ENCODE peak calls at places on chromosomes 13 and 19, in nine cellular contexts. A, V, H, N, Y, T, I, D and E are unnamed samples.

GRCh38 chr19:29668746-29669609 is 3.7 kb downstream of the PLEKHF1 start:
- DNase-seq in A (no peak), V (no peak), H (no peak), N (no peak), Y (no peak), T (peak; percentile 37), I (no peak), D (no peak), E (no peak)

GRCh38 chr13:105984236-105984635 is 551.2 kb downstream of the EFNB2 start:
- DNase-seq in A (no peak), V (no peak), H (no peak), N (no peak), Y (no peak), T (no peak), I (no peak), D (no peak), E (no peak)

GRCh38 chr19:35135389-35135909 is 590 bp upstream of the LGI4 start:
- DNase-seq in A (peak; percentile 95), V (no peak), H (peak; percentile 95), N (no peak), Y (peak; percentile 88), T (peak; percentile 78), I (peak; percentile 85), D (no peak), E (peak; percentile 97)

GRCh38 chr19:10226021-10226375 is 5.1 kb downstream of the S1PR2 start:
- DNase-seq in A (no peak), V (no peak), H (peak; percentile 83), N (no peak), Y (no peak), T (no peak), I (no peak), D (no peak), E (no peak)

GRCh38 chr13:106143392-106143791 is 392.1 kb downstream of the EFNB2 start:
- DNase-seq in A (no peak), V (no peak), H (no peak), N (no peak), Y (no peak), T (no peak), I (no peak), D (no peak), E (no peak)

GRCh38 chr19:54133312-54133956 is 4.1 kb upstream of the CNOT3 start:
- DNase-seq in A (peak; percentile 56), V (peak; percentile 49), H (peak; percentile 38), N (no peak), Y (no peak), T (peak; percentile 41), I (no peak), D (no peak), E (no peak)

GRCh38 chr19:15550847-15551182 is 42.5 kb downstream of the CYP4F22 start:
- DNase-seq in A (no peak), V (no peak), H (no peak), N (no peak), Y (no peak), T (no peak), I (no peak), D (no peak), E (no peak)

GRCh38 chr13:44093607-44094583 is 214.2 kb downstream of the LACC1 start:
- DNase-seq in A (no peak), V (no peak), H (no peak), N (no peak), Y (no peak), T (no peak), I (no peak), D (no peak), E (no peak)

GRCh38 chr19:19366691-19367396 is 38.6 kb upstream of the GATAD2A start:
- DNase-seq in A (peak; percentile 50), V (no peak), H (peak; percentile 88), N (no peak), Y (peak; percentile 80), T (peak; percentile 81), I (peak; percentile 72), D (peak; percentile 6), E (peak; percentile 74)

GRCh38 chr13:26973946-26974345 is 197.7 kb downstream of the USP12 start:
- DNase-seq in A (no peak), V (no peak), H (no peak), N (no peak), Y (no peak), T (no peak), I (no peak), D (no peak), E (no peak)

GRCh38 chr19:3679581-3679980 is 20.7 kb downstream of the PIP5K1C start:
- DNase-seq in A (no peak), V (no peak), H (no peak), N (no peak), Y (no peak), T (no peak), I (no peak), D (no peak), E (no peak)

GRCh38 chr19:18501832-18502231 is 20.0 kb downstream of the ELL start:
- DNase-seq in A (no peak), V (no peak), H (peak; percentile 81), N (no peak), Y (no peak), T (no peak), I (no peak), D (no peak), E (no peak)

GRCh38 chr19:7874080-7874856 is at the start of gene PRR36:
- DNase-seq in A (no peak), V (no peak), H (peak; percentile 78), N (peak; percentile 22), Y (peak; percentile 61), T (no peak), I (peak; percentile 63), D (peak; percentile 88), E (peak; percentile 96)

GRCh38 chr19:28567834-28568233 is 645.1 kb downstream of the UQCRFS1 start:
- DNase-seq in A (no peak), V (no peak), H (no peak), N (no peak), Y (no peak), T (no peak), I (no peak), D (no peak), E (no peak)

GRCh38 chr19:50850738-50851137 is 4.0 kb upstream of the KLK3 start:
- DNase-seq in A (no peak), V (no peak), H (no peak), N (no peak), Y (no peak), T (no peak), I (no peak), D (no peak), E (no peak)

GRCh38 chr13:73933795-73934194 is 200.4 kb downstream of the KLF12 start:
- DNase-seq in A (no peak), V (no peak), H (no peak), N (peak; percentile 65), Y (no peak), T (no peak), I (no peak), D (no peak), E (no peak)

GRCh38 chr19:44260695-44261446 is 1.2 kb downstream of the ZNF233 start:
- DNase-seq in A (no peak), V (no peak), H (no peak), N (no peak), Y (no peak), T (no peak), I (no peak), D (no peak), E (no peak)

GRCh38 chr13:34926513-34926912 is 15.6 kb upstream of the NBEA start:
- DNase-seq in A (no peak), V (no peak), H (no peak), N (no peak), Y (no peak), T (no peak), I (peak; percentile 14), D (no peak), E (no peak)

GRCh38 chr13:84479656-84480055 is 597.4 kb upstream of the SLITRK1 start:
- DNase-seq in A (no peak), V (no peak), H (no peak), N (no peak), Y (no peak), T (no peak), I (no peak), D (no peak), E (no peak)

GRCh38 chr13:91347996-91348905 is 764 bp downstream of the MIR17HG start:
- DNase-seq in A (peak; percentile 66), V (peak; percentile 41), H (peak; percentile 76), N (no peak), Y (peak; percentile 50), T (peak; percentile 65), I (peak; percentile 49), D (peak; percentile 20), E (peak; percentile 46)

GRCh38 chr19:17871878-17872250 is at the start of gene SLC5A5:
- DNase-seq in A (no peak), V (no peak), H (no peak), N (no peak), Y (no peak), T (peak; percentile 56), I (no peak), D (no peak), E (no peak)

GRCh38 chr19:51687791-51688664 is 5.1 kb upstream of the SPACA6 start:
- DNase-seq in A (no peak), V (no peak), H (peak; percentile 89), N (no peak), Y (no peak), T (peak; percentile 13), I (peak; percentile 46), D (no peak), E (peak; percentile 83)

GRCh38 chr13:48776396-48776795 is 122.7 kb downstream of the CYSLTR2 start:
- DNase-seq in A (no peak), V (no peak), H (no peak), N (no peak), Y (no peak), T (no peak), I (no peak), D (no peak), E (no peak)